ENCODE peak calls at places on chromosome 2, in six cellular contexts. R is K562; D is heart right ventricle; G is NT2/D1; J is naive thymus-derived CD4-positive, alpha-beta T cell; L is A549. H is an unnamed sample.
A peak's percentile ranks its signal among the peaks of the same experiment; 100 is the strongest.

GRCh38 chr2:38765149-38765548 is 12.9 kb upstream of the GEMIN6 start:
- DNase-seq in R (no peak), D (no peak), G (no peak), J (no peak), L (no peak), H (no peak)

GRCh38 chr2:9914384-9915065 is 37.0 kb upstream of the GRHL1 start:
- DNase-seq in R (peak; percentile 60), D (no peak), G (no peak), J (no peak), L (peak; percentile 60), H (no peak)

GRCh38 chr2:22355816-22356433 is 1029.1 kb upstream of the KLHL29 start:
- DNase-seq in R (peak; percentile 42), D (peak; percentile 33), G (peak; percentile 42), J (no peak), L (peak; percentile 8), H (peak; percentile 1)

GRCh38 chr2:198930170-198930569 is 527.6 kb downstream of the SATB2 start:
- DNase-seq in R (no peak), D (no peak), G (no peak), J (no peak), L (no peak), H (no peak)

GRCh38 chr2:178237488-178238143 is 43.3 kb downstream of the OSBPL6 start:
- DNase-seq in R (no peak), D (no peak), G (no peak), J (no peak), L (no peak), H (no peak)

GRCh38 chr2:225999692-226000091 is 600.2 kb downstream of the NYAP2 start:
- DNase-seq in R (no peak), D (no peak), G (no peak), J (no peak), L (no peak), H (no peak)

GRCh38 chr2:30185175-30185574 is 38.4 kb downstream of the YPEL5 start:
- DNase-seq in R (no peak), D (no peak), G (no peak), J (no peak), L (no peak), H (no peak)

GRCh38 chr2:56450083-56450482 is 266.3 kb downstream of the CCDC85A start:
- DNase-seq in R (no peak), D (no peak), G (no peak), J (no peak), L (no peak), H (no peak)

GRCh38 chr2:106685180-106685897 is 198.2 kb downstream of the CD8B2 start:
- DNase-seq in R (no peak), D (no peak), G (no peak), J (no peak), L (no peak), H (no peak)

GRCh38 chr2:72788756-72789155 is 37.1 kb downstream of the EXOC6B start:
- DNase-seq in R (no peak), D (no peak), G (no peak), J (no peak), L (no peak), H (no peak)

GRCh38 chr2:7089284-7089683 is 172.1 kb downstream of the RNF144A start:
- DNase-seq in R (no peak), D (no peak), G (no peak), J (no peak), L (no peak), H (no peak)

GRCh38 chr2:182716665-182716990 is 571 bp downstream of the DNAJC10 start:
- DNase-seq in R (peak; percentile 43), D (no peak), G (no peak), J (no peak), L (no peak), H (no peak)

GRCh38 chr2:67564076-67564475 is 166.9 kb downstream of the ETAA1 start:
- DNase-seq in R (no peak), D (no peak), G (no peak), J (no peak), L (no peak), H (no peak)

GRCh38 chr2:221443631-221444030 is 128.5 kb downstream of the EPHA4 start:
- DNase-seq in R (no peak), D (no peak), G (no peak), J (no peak), L (no peak), H (no peak)

GRCh38 chr2:47039502-47039870 is 115.6 kb downstream of the STPG4 start:
- DNase-seq in R (no peak), D (no peak), G (no peak), J (no peak), L (no peak), H (no peak)

GRCh38 chr2:66569321-66569851 is 134.5 kb downstream of the MEIS1 start:
- DNase-seq in R (peak; percentile 35), D (no peak), G (no peak), J (no peak), L (no peak), H (no peak)

GRCh38 chr2:7915302-7916200 is 766.3 kb upstream of the ID2 start:
- DNase-seq in R (no peak), D (no peak), G (no peak), J (no peak), L (no peak), H (no peak)

GRCh38 chr2:61889212-61889956 is 928 bp upstream of the CCT4 start:
- DNase-seq in R (peak; percentile 71), D (peak; percentile 19), G (no peak), J (no peak), L (no peak), H (no peak)

DNA sequence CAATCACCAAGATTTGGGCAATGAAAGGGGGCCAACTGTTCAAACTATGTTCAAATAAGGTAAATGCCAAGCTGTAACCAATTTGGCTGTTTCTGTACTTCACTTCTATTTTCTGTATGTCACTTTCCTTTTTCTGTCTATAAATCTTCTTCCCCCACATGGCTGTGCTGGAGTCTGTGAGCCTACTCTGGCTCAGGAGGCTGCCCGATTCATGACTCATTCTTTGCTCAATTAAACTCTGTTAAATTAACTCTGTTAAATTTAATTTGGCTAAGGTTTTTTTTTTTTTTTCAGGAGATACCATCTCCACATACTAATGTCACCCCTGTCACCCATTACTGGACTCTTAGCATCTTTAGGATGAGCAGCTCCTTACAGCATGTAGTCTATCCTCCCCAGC is 178.8 kb upstream of the TWIST2 start:
- DNase-seq in R (no peak), D (no peak), G (no peak), J (no peak), L (no peak), H (no peak)
- H3K9me3 ChIP-seq in R (no peaks in the 10 kb centered on the region), D (no peaks in the 10 kb centered on the region), G (peaks cover 10% of the 10 kb centered on the region), J (no peaks in the 10 kb centered on the region), L (peaks cover 18% of the 10 kb centered on the region), H (no peaks in the 10 kb centered on the region)

GRCh38 chr2:137254081-137254480 is 488.7 kb downstream of the THSD7B start:
- DNase-seq in R (no peak), D (no peak), G (no peak), J (no peak), L (no peak), H (no peak)
- H3K4me1 ChIP-seq in R (no peaks in the 10 kb centered on the region), D (no peaks in the 10 kb centered on the region), G (no peaks in the 10 kb centered on the region), J (no peaks in the 10 kb centered on the region), L (no peaks in the 10 kb centered on the region), H (no peaks in the 10 kb centered on the region)

GRCh38 chr2:131039535-131039907 is 53.7 kb downstream of the FAM168B start:
- DNase-seq in R (no peak), D (no peak), G (no peak), J (no peak), L (no peak), H (no peak)
- H3K4me3 ChIP-seq in R (no peak overlapping the region), D (no peak overlapping the region), G (no peak overlapping the region), J (peak overlapping the region; percentile 63), L (no peak overlapping the region), H (peak overlapping the region; percentile 61)

DNA sequence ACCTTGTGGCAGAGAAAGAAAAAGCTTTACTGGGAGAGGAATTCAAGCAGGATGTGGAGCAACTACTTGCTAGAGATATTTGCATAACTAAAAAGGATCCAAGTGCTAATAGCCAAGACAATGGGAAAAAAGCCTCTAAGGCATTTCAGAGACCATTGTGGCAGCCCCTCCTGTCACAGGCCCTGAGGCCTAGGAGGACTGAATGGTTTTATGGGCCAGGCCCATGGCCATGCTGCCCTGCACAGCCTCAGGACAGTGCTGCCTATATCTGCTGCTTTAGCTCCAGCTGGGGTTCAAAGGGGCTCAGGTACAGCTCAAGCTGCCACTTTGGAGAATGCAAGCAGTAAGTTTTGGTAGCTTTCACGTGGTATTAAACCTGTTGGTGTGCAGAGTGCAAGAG is 17.1 kb upstream of the MRPS5 start:
- DNase-seq in R (no peak), D (no peak), G (no peak), J (no peak), L (no peak), H (no peak)
- H3K9me3 ChIP-seq in R (peaks cover 3% of the 10 kb centered on the region), D (no peaks in the 10 kb centered on the region), G (peaks cover 75% of the 10 kb centered on the region), J (peaks cover 14% of the 10 kb centered on the region), L (peaks cover 86% of the 10 kb centered on the region), H (peaks cover 8% of the 10 kb centered on the region)

GRCh38 chr2:100235098-100235497 is 87.2 kb downstream of the LONRF2 start:
- DNase-seq in R (no peak), D (no peak), G (no peak), J (peak; percentile 5), L (no peak), H (peak; percentile 60)
- H3K4me1 ChIP-seq in R (no peaks in the 10 kb centered on the region), D (no peaks in the 10 kb centered on the region), G (peaks cover 11% of the 10 kb centered on the region), J (peaks cover 15% of the 10 kb centered on the region), L (no peaks in the 10 kb centered on the region), H (peaks cover 18% of the 10 kb centered on the region)

GRCh38 chr2:171393487-171393886 is 40.3 kb downstream of the METTL8 start:
- DNase-seq in R (no peak), D (no peak), G (no peak), J (no peak), L (no peak), H (no peak)

GRCh38 chr2:171391532-171391931 is 42.3 kb downstream of the METTL8 start:
- DNase-seq in R (no peak), D (no peak), G (no peak), J (no peak), L (no peak), H (no peak)

GRCh38 chr2:171389780-171390179 is 44.0 kb downstream of the METTL8 start:
- DNase-seq in R (no peak), D (no peak), G (no peak), J (no peak), L (no peak), H (no peak)

GRCh38 chr2:171389325-171389724 is 44.5 kb downstream of the METTL8 start:
- DNase-seq in R (no peak), D (no peak), G (no peak), J (no peak), L (no peak), H (no peak)

GRCh38 chr2:171390941-171391516 is 42.8 kb downstream of the METTL8 start:
- DNase-seq in R (no peak), D (no peak), G (no peak), J (no peak), L (no peak), H (no peak)
- H3K4me3 ChIP-seq in R (no peak overlapping the region), D (no peak overlapping the region), G (no peak overlapping the region), J (no peak overlapping the region), L (no peak overlapping the region), H (no peak overlapping the region)

GRCh38 chr2:81078102-81078501 is 773.5 kb upstream of the LRRTM1 start:
- DNase-seq in R (no peak), D (no peak), G (no peak), J (no peak), L (no peak), H (no peak)

GRCh38 chr2:81078631-81079030 is 774.1 kb upstream of the LRRTM1 start:
- DNase-seq in R (no peak), D (no peak), G (no peak), J (no peak), L (no peak), H (no peak)

GRCh38 chr2:81073412-81073811 is 768.9 kb upstream of the LRRTM1 start:
- DNase-seq in R (no peak), D (no peak), G (no peak), J (no peak), L (no peak), H (no peak)

GRCh38 chr2:81077396-81077795 is 772.8 kb upstream of the LRRTM1 start:
- DNase-seq in R (no peak), D (no peak), G (peak; percentile 66), J (no peak), L (no peak), H (no peak)
- H3K9me3 ChIP-seq in R (no peaks in the 10 kb centered on the region), D (no peaks in the 10 kb centered on the region), G (no peaks in the 10 kb centered on the region), J (no peaks in the 10 kb centered on the region), L (peaks cover 3% of the 10 kb centered on the region), H (no peaks in the 10 kb centered on the region)

H was measured in CD8-positive, alpha-beta memory T cell.